ENCODE peak calls at places on chromosomes 16 and 17, in seven cellular contexts. R, M, L, C, I, J and Z are unnamed samples.

GRCh38 chr17:81342062-81342699 is 47.1 kb upstream of the SLC38A10 start:
- DNase-seq in R (no peak), M (no peak), L (no peak), C (no peak), I (no peak), J (no peak), Z (no peak)

GRCh38 chr16:4414187-4414909 is 2.0 kb downstream of the CORO7 start:
- DNase-seq in R (peak), M (no peak), L (no peak), C (peak), I (peak), J (no peak), Z (no peak)

GRCh38 chr17:57939797-57940196 is 15.4 kb downstream of the CUEDC1 start:
- DNase-seq in R (no peak), M (no peak), L (no peak), C (peak), I (no peak), J (no peak), Z (no peak)

GRCh38 chr17:10125761-10126553 is 72.4 kb downstream of the GAS7 start:
- DNase-seq in R (no peak), M (no peak), L (no peak), C (no peak), I (no peak), J (peak), Z (peak)

GRCh38 chr16:88815901-88816589 is 4.3 kb upstream of the APRT start:
- DNase-seq in R (peak), M (peak), L (no peak), C (peak), I (peak), J (no peak), Z (peak)

GRCh38 chr16:26599786-26600107 is 467.0 kb upstream of the C16orf82 start:
- DNase-seq in R (no peak), M (no peak), L (no peak), C (no peak), I (no peak), J (no peak), Z (no peak)

GRCh38 chr17:77494664-77495435 is 354.1 kb downstream of the SEC14L1 start:
- DNase-seq in R (peak), M (peak), L (peak), C (peak), I (peak), J (peak), Z (peak)

GRCh38 chr17:48997827-48998556 is 807 bp downstream of the IGF2BP1 start:
- DNase-seq in R (peak), M (no peak), L (no peak), C (peak), I (no peak), J (no peak), Z (no peak)

GRCh38 chr17:12963505-12963904 is 54.3 kb downstream of the ELAC2 start:
- DNase-seq in R (no peak), M (no peak), L (no peak), C (no peak), I (no peak), J (no peak), Z (no peak)

GRCh38 chr17:58710948-58711552 is 18.6 kb downstream of the RAD51C start:
- DNase-seq in R (no peak), M (peak), L (peak), C (peak), I (no peak), J (no peak), Z (peak)

GRCh38 chr17:79691931-79692330 is 38.8 kb upstream of the ENPP7 start:
- DNase-seq in R (no peak), M (no peak), L (no peak), C (no peak), I (no peak), J (peak), Z (no peak)

GRCh38 chr16:17453365-17454122 is 17.2 kb downstream of the XYLT1 start:
- DNase-seq in R (no peak), M (no peak), L (no peak), C (no peak), I (no peak), J (no peak), Z (no peak)

GRCh38 chr17:50779747-50780363 is 12.5 kb upstream of the ANKRD40CL start:
- DNase-seq in R (peak), M (no peak), L (no peak), C (no peak), I (peak), J (no peak), Z (no peak)

GRCh38 chr16:12569061-12569460 is 234.6 kb downstream of the CPPED1 start:
- DNase-seq in R (no peak), M (no peak), L (no peak), C (no peak), I (no peak), J (no peak), Z (no peak)

GRCh38 chr17:61317779-61318178 is 81.9 kb upstream of the TBX2 start:
- DNase-seq in R (no peak), M (no peak), L (no peak), C (no peak), I (no peak), J (no peak), Z (no peak)

GRCh38 chr16:59859606-59860402 is 1125.7 kb upstream of the GOT2 start:
- DNase-seq in R (no peak), M (no peak), L (no peak), C (no peak), I (no peak), J (no peak), Z (no peak)

GRCh38 chr17:79050591-79050990 is 24.0 kb upstream of the ENGASE start:
- DNase-seq in R (no peak), M (no peak), L (no peak), C (no peak), I (no peak), J (no peak), Z (no peak)